ENCODE peak calls at places on chromosomes 11 and 22, in eight cellular contexts. S, R, V, E, X, K, F and Y are unnamed samples.

GRCh38 chr11:72222106-72222891 is 2.3 kb upstream of the INPPL1 start:
- DNase-seq in S (peak; percentile 45), R (no peak), V (no peak), E (no peak), X (peak; percentile 72), K (no peak), F (no peak), Y (no peak)

GRCh38 chr11:114796954-114797721 is 118.8 kb downstream of the NXPE2 start:
- DNase-seq in S (no peak), R (no peak), V (no peak), E (no peak), X (no peak), K (no peak), F (no peak), Y (no peak)

GRCh38 chr11:11965656-11966353 is 42.6 kb downstream of the DKK3 start:
- DNase-seq in S (no peak), R (no peak), V (no peak), E (no peak), X (peak; percentile 69), K (no peak), F (no peak), Y (no peak)

GRCh38 chr11:30435488-30435887 is 112.6 kb downstream of the ARL14EP start:
- DNase-seq in S (no peak), R (no peak), V (no peak), E (no peak), X (no peak), K (no peak), F (no peak), Y (no peak)

GRCh38 chr11:12110714-12111481 is 508 bp downstream of the MICAL2 start:
- DNase-seq in S (peak; percentile 70), R (no peak), V (peak; percentile 35), E (peak; percentile 33), X (peak; percentile 86), K (peak; percentile 58), F (no peak), Y (peak; percentile 58)

GRCh38 chr11:61820174-61820573 is 3.4 kb upstream of the FADS1 start:
- DNase-seq in S (no peak), R (no peak), V (no peak), E (no peak), X (no peak), K (no peak), F (no peak), Y (no peak)

GRCh38 chr22:28911777-28912669 is 28.7 kb downstream of the ZNRF3 start:
- DNase-seq in S (no peak), R (no peak), V (peak; percentile 24), E (no peak), X (no peak), K (peak; percentile 72), F (no peak), Y (peak; percentile 50)

GRCh38 chr11:10722307-10722706 is 28.7 kb upstream of the CTR9 start:
- DNase-seq in S (no peak), R (no peak), V (no peak), E (no peak), X (no peak), K (no peak), F (no peak), Y (no peak)

GRCh38 chr11:44506375-44507016 is 59.0 kb upstream of the CD82 start:
- DNase-seq in S (no peak), R (no peak), V (no peak), E (no peak), X (no peak), K (no peak), F (no peak), Y (no peak)

GRCh38 chr11:73570415-73571114 is 27.3 kb downstream of the FAM168A start:
- DNase-seq in S (no peak), R (no peak), V (no peak), E (no peak), X (no peak), K (no peak), F (no peak), Y (no peak)

GRCh38 chr11:134252539-134253188 is 488 bp downstream of the THYN1 start:
- DNase-seq in S (no peak), R (peak; percentile 39), V (no peak), E (no peak), X (peak; percentile 82), K (peak; percentile 42), F (no peak), Y (no peak)

GRCh38 chr11:59173964-59174663 is 2.2 kb downstream of the DTX4 start:
- DNase-seq in S (no peak), R (peak; percentile 34), V (peak; percentile 73), E (no peak), X (no peak), K (peak; percentile 92), F (no peak), Y (peak; percentile 92)

GRCh38 chr11:6943131-6943530 is 16.9 kb downstream of the ZNF215 start:
- DNase-seq in S (no peak), R (no peak), V (no peak), E (no peak), X (no peak), K (no peak), F (no peak), Y (no peak)

GRCh38 chr22:35719212-35719869 is 1.7 kb downstream of the APOL5 start:
- DNase-seq in S (no peak), R (no peak), V (no peak), E (no peak), X (no peak), K (no peak), F (no peak), Y (no peak)

GRCh38 chr11:57513446-57513795 is 2.1 kb downstream of the SLC43A1 start:
- DNase-seq in S (no peak), R (no peak), V (no peak), E (no peak), X (no peak), K (no peak), F (no peak), Y (no peak)

GRCh38 chr22:39482768-39483167 is 19.3 kb upstream of the MIEF1 start:
- DNase-seq in S (no peak), R (no peak), V (no peak), E (no peak), X (no peak), K (no peak), F (no peak), Y (peak; percentile 68)

GRCh38 chr11:7577226-7577882 is 63.6 kb downstream of the PPFIBP2 start:
- DNase-seq in S (no peak), R (peak; percentile 60), V (no peak), E (no peak), X (no peak), K (peak; percentile 54), F (no peak), Y (no peak)

GRCh38 chr22:49992921-49993648 is 19.5 kb downstream of the IL17REL start:
- DNase-seq in S (peak; percentile 82), R (peak; percentile 25), V (peak; percentile 73), E (peak; percentile 63), X (peak; percentile 94), K (peak; percentile 71), F (peak; percentile 76), Y (peak; percentile 81)

GRCh38 chr11:22536036-22536435 is 89.6 kb downstream of the FANCF start:
- DNase-seq in S (no peak), R (no peak), V (no peak), E (no peak), X (no peak), K (no peak), F (no peak), Y (no peak)

GRCh38 chr22:22139364-22139763 is 105.2 kb upstream of the VPREB1 start:
- DNase-seq in S (no peak), R (no peak), V (no peak), E (no peak), X (no peak), K (no peak), F (no peak), Y (no peak)

GRCh38 chr22:22143448-22143847 is 101.1 kb upstream of the VPREB1 start:
- DNase-seq in S (no peak), R (no peak), V (no peak), E (no peak), X (no peak), K (no peak), F (no peak), Y (no peak)

GRCh38 chr22:22141031-22141430 is 103.6 kb upstream of the VPREB1 start:
- DNase-seq in S (no peak), R (no peak), V (no peak), E (no peak), X (no peak), K (no peak), F (no peak), Y (no peak)

GRCh38 chr22:22144858-22145257 is 99.7 kb upstream of the VPREB1 start:
- DNase-seq in S (no peak), R (no peak), V (no peak), E (no peak), X (no peak), K (no peak), F (no peak), Y (no peak)

GRCh38 chr22:22141771-22142591 is 102.6 kb upstream of the VPREB1 start:
- DNase-seq in S (no peak), R (no peak), V (no peak), E (no peak), X (no peak), K (no peak), F (no peak), Y (no peak)
- H3K27me3 ChIP-seq in S (peaks cover 1% of the 10 kb centered on the region), R (no peaks in the 10 kb centered on the region), V (no peaks in the 10 kb centered on the region), E (peaks cover 38% of the 10 kb centered on the region), X (no peaks in the 10 kb centered on the region), K (no peaks in the 10 kb centered on the region), F (no peaks in the 10 kb centered on the region), Y (no peaks in the 10 kb centered on the region)

GRCh38 chr22:47030143-47030641 is 267.7 kb downstream of the TBC1D22A start:
- DNase-seq in S (no peak), R (no peak), V (no peak), E (no peak), X (no peak), K (no peak), F (no peak), Y (no peak)
- H3K36me3 ChIP-seq in S (no peaks in the 10 kb centered on the region), R (no peaks in the 10 kb centered on the region), V (no peaks in the 10 kb centered on the region), E (no peaks in the 10 kb centered on the region), X (peaks cover 57% of the 10 kb centered on the region), K (no peaks in the 10 kb centered on the region), F (no peaks in the 10 kb centered on the region), Y (no peaks in the 10 kb centered on the region)

DNA sequence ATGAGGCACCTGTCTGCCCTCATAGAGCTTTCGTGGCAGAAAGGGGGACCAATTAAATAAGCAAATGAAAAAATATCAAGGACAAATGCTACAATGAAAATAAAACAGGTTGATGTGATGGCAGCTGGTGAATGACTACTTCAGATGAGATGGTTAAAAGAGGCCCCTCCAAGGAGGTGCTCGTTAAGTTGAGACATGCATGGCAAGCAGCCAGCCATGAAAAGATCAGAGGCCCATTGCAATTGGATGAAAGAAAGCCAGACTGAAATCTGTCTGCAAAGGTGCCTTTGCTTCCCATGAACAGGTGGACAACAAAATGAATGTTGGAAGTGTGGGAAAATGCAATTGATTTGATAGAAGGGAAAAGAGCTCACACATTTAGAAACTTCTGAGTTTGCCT is 844 bp upstream of the TRPC6 start:
- DNase-seq in S (no peak), R (no peak), V (no peak), E (no peak), X (no peak), K (no peak), F (no peak), Y (no peak)
- H3K27me3 ChIP-seq in S (peaks cover 6% of the 10 kb centered on the region), R (no peaks in the 10 kb centered on the region), V (no peaks in the 10 kb centered on the region), E (no peaks in the 10 kb centered on the region), X (peaks cover 27% of the 10 kb centered on the region), K (peaks cover 11% of the 10 kb centered on the region), F (no peaks in the 10 kb centered on the region), Y (no peaks in the 10 kb centered on the region)

DNA sequence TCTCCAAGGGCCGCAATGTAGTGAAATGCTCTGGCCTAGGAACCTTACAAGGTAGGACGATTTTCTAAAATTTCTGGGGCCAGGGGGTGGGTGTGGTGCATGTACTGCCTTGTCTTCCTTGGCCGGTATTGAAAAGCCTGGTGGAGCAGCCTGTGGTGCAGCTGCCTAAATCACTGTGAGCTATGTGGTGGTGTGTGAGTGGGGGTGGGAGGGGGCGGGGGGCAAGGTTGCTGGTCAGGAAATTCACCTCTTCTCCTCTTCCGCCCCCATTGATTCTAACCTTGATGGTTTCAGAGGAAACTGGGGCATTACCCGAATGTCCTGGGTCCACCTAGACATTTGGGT is 137.2 kb downstream of the DBX1 start:
- DNase-seq in S (no peak), R (no peak), V (no peak), E (no peak), X (no peak), K (no peak), F (no peak), Y (no peak)
- H3K36me3 ChIP-seq in S (no peaks in the 10 kb centered on the region), R (no peaks in the 10 kb centered on the region), V (no peaks in the 10 kb centered on the region), E (no peaks in the 10 kb centered on the region), X (no peaks in the 10 kb centered on the region), K (no peaks in the 10 kb centered on the region), F (no peaks in the 10 kb centered on the region), Y (no peaks in the 10 kb centered on the region)